ENCODE peak calls at places on chromosomes 12 and 14, in ten cellular contexts. E is stimulated activated effector memory CD8-positive, alpha-beta T cell treated with anti-CD3 and anti-CD28 coated beads, Interleukin-12 subunit alpha, Interleukin-12 subunit beta, amount 100 ng/mL, for 72 hours; A is nucleus accumbens; F is CD4-positive, alpha-beta memory T cell; T is activated CD4-positive, alpha-beta T cell treated with anti-CD3 and anti-CD28 coated beads, Interleukin-2, amount 50 U/mL, for 48 hours; C is amniotic stem cell; U is skeletal muscle cell; Q is RWPE1; S is OCI-LY7; P is activated T-helper 1 cell treated with anti-CD3 and anti-CD28 coated beads, Interleukin-12 subunit alpha, Interleukin-12 subunit beta, Interleukin-2, Interleukin-4 antibody, amounts not matched to agents 30 ng/mL and 10 ng/mL and 1 ng/mL, durations not matched to agents 14 hours and 24 hours and 36 hours. Z is an unnamed sample.

GRCh38 chr12:5796171-5797091 is 148.6 kb downstream of the ANO2 start:
- DNase-seq in E (no peak), A (no peak), F (no peak), T (peak), C (no peak), U (no peak), Q (no peak), S (peak), P (no peak), Z (peak)

GRCh38 chr12:69196302-69197288 is 42.8 kb upstream of the CPSF6 start:
- DNase-seq in E (no peak), A (no peak), F (no peak), T (no peak), C (no peak), U (no peak), Q (no peak), S (no peak), P (no peak), Z (no peak)

GRCh38 chr12:42552822-42553221 is 36.7 kb downstream of the PRICKLE1 start:
- DNase-seq in E (no peak), A (no peak), F (no peak), T (no peak), C (no peak), U (no peak), Q (no peak), S (no peak), P (no peak), Z (no peak)

GRCh38 chr12:124379938-124380754 is 85.3 kb downstream of the RFLNA start:
- DNase-seq in E (no peak), A (peak), F (no peak), T (no peak), C (peak), U (peak), Q (peak), S (no peak), P (no peak), Z (no peak)

GRCh38 chr14:80927385-80927989 is 14.1 kb downstream of the CEP128 start:
- DNase-seq in E (no peak), A (no peak), F (no peak), T (no peak), C (no peak), U (no peak), Q (no peak), S (no peak), P (no peak), Z (no peak)

GRCh38 chr12:120215766-120216735 is 15.1 kb upstream of the RPLP0 start:
- DNase-seq in E (no peak), A (no peak), F (no peak), T (no peak), C (no peak), U (no peak), Q (no peak), S (no peak), P (no peak), Z (no peak)

GRCh38 chr14:23445773-23446172 is 10.3 kb upstream of the MYH7 start:
- DNase-seq in E (no peak), A (no peak), F (no peak), T (no peak), C (no peak), U (no peak), Q (no peak), S (no peak), P (no peak), Z (no peak)

GRCh38 chr12:16407332-16407731 is 59.9 kb downstream of the MGST1 start:
- DNase-seq in E (no peak), A (no peak), F (no peak), T (no peak), C (no peak), U (no peak), Q (no peak), S (no peak), P (no peak), Z (no peak)

GRCh38 chr12:109098142-109098652 is 800 bp downstream of the UNG start:
- DNase-seq in E (no peak), A (no peak), F (no peak), T (no peak), C (no peak), U (no peak), Q (peak), S (no peak), P (no peak), Z (peak)

GRCh38 chr12:130633771-130634170 is 82.3 kb downstream of the RIMBP2 start:
- DNase-seq in E (no peak), A (peak), F (no peak), T (no peak), C (no peak), U (no peak), Q (peak), S (no peak), P (no peak), Z (peak)

GRCh38 chr14:91219505-91220389 is 24.8 kb downstream of the GPR68 start:
- DNase-seq in E (no peak), A (no peak), F (no peak), T (no peak), C (no peak), U (no peak), Q (no peak), S (no peak), P (no peak), Z (peak)

GRCh38 chr14:84646791-84647500 is 883.0 kb upstream of the FLRT2 start:
- DNase-seq in E (no peak), A (no peak), F (no peak), T (no peak), C (no peak), U (no peak), Q (no peak), S (no peak), P (no peak), Z (no peak)

GRCh38 chr12:41334390-41334789 is 146.3 kb downstream of the PDZRN4 start:
- DNase-seq in E (no peak), A (no peak), F (no peak), T (no peak), C (no peak), U (no peak), Q (no peak), S (no peak), P (no peak), Z (no peak)

GRCh38 chr14:99769123-99769522 is 24.1 kb upstream of the EML1 start:
- DNase-seq in E (no peak), A (no peak), F (no peak), T (no peak), C (no peak), U (no peak), Q (no peak), S (no peak), P (no peak), Z (no peak)

GRCh38 chr12:60209521-60209920 is 613.7 kb downstream of the SLC16A7 start:
- DNase-seq in E (no peak), A (no peak), F (no peak), T (no peak), C (no peak), U (no peak), Q (no peak), S (no peak), P (no peak), Z (no peak)

GRCh38 chr14:93033983-93034670 is 81.6 kb downstream of the ITPK1 start:
- DNase-seq in E (peak), A (peak), F (no peak), T (peak), C (no peak), U (no peak), Q (no peak), S (peak), P (peak), Z (no peak)

GRCh38 chr12:27505124-27505523 is 18.9 kb upstream of the PPFIBP1 start:
- DNase-seq in E (no peak), A (no peak), F (no peak), T (no peak), C (peak), U (peak), Q (no peak), S (no peak), P (no peak), Z (no peak)

GRCh38 chr12:32549675-32550079 is 129.4 kb upstream of the DNM1L start:
- DNase-seq in E (no peak), A (peak), F (no peak), T (no peak), C (no peak), U (peak), Q (no peak), S (peak), P (no peak), Z (peak)

GRCh38 chr14:67557118-67557517 is 24.0 kb downstream of the PLEKHH1 start:
- DNase-seq in E (no peak), A (no peak), F (no peak), T (no peak), C (no peak), U (no peak), Q (peak), S (no peak), P (no peak), Z (no peak)

GRCh38 chr12:58847876-58848600 is 72.3 kb downstream of the LRIG3 start:
- DNase-seq in E (no peak), A (no peak), F (no peak), T (no peak), C (no peak), U (no peak), Q (peak), S (no peak), P (no peak), Z (no peak)

GRCh38 chr12:128269108-128269713 is 2.2 kb downstream of the TMEM132C start:
- DNase-seq in E (no peak), A (no peak), F (no peak), T (no peak), C (no peak), U (no peak), Q (no peak), S (no peak), P (no peak), Z (no peak)

GRCh38 chr12:65867428-65867827 is 43.1 kb downstream of the HMGA2 start:
- DNase-seq in E (no peak), A (no peak), F (no peak), T (no peak), C (no peak), U (peak), Q (peak), S (no peak), P (no peak), Z (no peak)

GRCh38 chr12:50567926-50568325 is 63.1 kb downstream of the DIP2B start:
- DNase-seq in E (no peak), A (no peak), F (no peak), T (no peak), C (no peak), U (no peak), Q (no peak), S (no peak), P (no peak), Z (no peak)

GRCh38 chr12:11779286-11779685 is 129.8 kb downstream of the ETV6 start:
- DNase-seq in E (no peak), A (no peak), F (no peak), T (no peak), C (no peak), U (peak), Q (no peak), S (no peak), P (no peak), Z (no peak)